ENCODE peak calls at places on chromosome 13, in five cellular contexts. X, K, L, Q and P are unnamed samples.

GRCh38 chr13:99150575-99151370 is 49.9 kb upstream of the UBAC2 start:
- DNase-seq in X (no peak), K (no peak), L (no peak), Q (no peak), P (no peak)

GRCh38 chr13:42022796-42023493 is 25.5 kb upstream of the DGKH start:
- DNase-seq in X (no peak), K (no peak), L (no peak), Q (no peak), P (no peak)

GRCh38 chr13:50720856-50721663 is 122.4 kb downstream of the DLEU7 start:
- DNase-seq in X (no peak), K (no peak), L (no peak), Q (no peak), P (no peak)

GRCh38 chr13:41056996-41057711 is 4.2 kb upstream of the WBP4 start:
- DNase-seq in X (no peak), K (no peak), L (no peak), Q (peak), P (no peak)

GRCh38 chr13:32660227-32660626 is 74.0 kb downstream of the PDS5B start:
- DNase-seq in X (no peak), K (no peak), L (no peak), Q (no peak), P (no peak)

GRCh38 chr13:98171806-98172569 is 5.1 kb downstream of the RNF113B start:
- DNase-seq in X (no peak), K (no peak), L (no peak), Q (no peak), P (peak)

GRCh38 chr13:86655561-86655960 is 856.3 kb upstream of the SLITRK6 start:
- DNase-seq in X (no peak), K (no peak), L (no peak), Q (no peak), P (no peak)

GRCh38 chr13:111318396-111318795 is 2.0 kb upstream of the TEX29 start:
- DNase-seq in X (no peak), K (no peak), L (no peak), Q (no peak), P (no peak)

GRCh38 chr13:113547248-113547971 is 37.1 kb upstream of the TFDP1 start:
- DNase-seq in X (no peak), K (no peak), L (no peak), Q (no peak), P (no peak)

GRCh38 chr13:23069571-23069970 is 111.2 kb upstream of the SGCG start:
- DNase-seq in X (no peak), K (no peak), L (no peak), Q (no peak), P (no peak)

GRCh38 chr13:25281193-25281936 is 5.9 kb downstream of the MTMR6 start:
- DNase-seq in X (no peak), K (no peak), L (peak), Q (no peak), P (no peak)

GRCh38 chr13:70391678-70392077 is 283.4 kb upstream of the KLHL1 start:
- DNase-seq in X (no peak), K (peak), L (no peak), Q (peak), P (no peak)

GRCh38 chr13:27977476-27978300 is 8.6 kb upstream of the CDX2 start:
- DNase-seq in X (no peak), K (no peak), L (no peak), Q (no peak), P (no peak)

GRCh38 chr13:35866801-35867200 is 264.4 kb downstream of the DCLK1 start:
- DNase-seq in X (no peak), K (no peak), L (no peak), Q (no peak), P (no peak)

GRCh38 chr13:98158172-98158907 is 15.4 kb downstream of the FARP1 start:
- DNase-seq in X (no peak), K (no peak), L (no peak), Q (no peak), P (no peak)

GRCh38 chr13:47033216-47033615 is 136.4 kb upstream of the HTR2A start:
- DNase-seq in X (no peak), K (no peak), L (no peak), Q (no peak), P (no peak)

GRCh38 chr13:80180745-80181144 is 160.2 kb downstream of the SPRY2 start:
- DNase-seq in X (no peak), K (no peak), L (no peak), Q (no peak), P (no peak)

DNA sequence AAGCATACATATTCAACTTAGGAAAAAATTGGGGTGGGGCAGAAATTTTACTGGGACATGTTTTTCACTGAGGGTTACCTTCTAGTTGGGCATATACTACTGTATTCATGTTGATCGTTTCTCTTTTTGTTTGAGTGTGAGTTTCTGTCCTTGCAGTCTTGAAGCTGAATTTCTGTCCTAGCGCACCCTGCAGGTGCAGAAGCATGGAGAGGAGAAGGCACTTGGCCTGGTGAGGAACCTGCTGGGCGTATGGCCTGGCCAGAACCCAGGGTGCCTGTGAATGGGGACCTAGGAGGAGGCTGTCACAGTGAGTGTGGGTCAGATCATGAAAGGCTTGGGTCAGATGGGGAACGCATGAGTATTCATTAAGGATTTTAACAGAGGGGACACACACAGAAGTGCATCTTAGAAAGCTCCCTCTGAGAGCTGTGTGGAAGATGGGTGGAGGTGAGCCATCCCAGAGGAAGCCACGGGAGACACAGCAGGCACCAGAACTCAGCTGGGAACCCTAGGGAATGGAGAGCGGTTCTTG is 36.8 kb downstream of the SERP2 start:
- DNase-seq in X (no peak), K (no peak), L (no peak), Q (no peak), P (no peak)
- TF ChIP-seq SUZ12 in X (no peak), K (no peak), L (no peak), Q (no peak), P (no peak)

GRCh38 chr13:102781591-102781990 is 8.0 kb upstream of the TEX30 start:
- DNase-seq in X (no peak), K (no peak), L (no peak), Q (no peak), P (no peak)

GRCh38 chr13:102774596-102775375 is 1.2 kb upstream of the TEX30 start:
- DNase-seq in X (no peak), K (no peak), L (no peak), Q (no peak), P (no peak)

GRCh38 chr13:102784501-102784900 is 10.9 kb upstream of the TEX30 start:
- DNase-seq in X (no peak), K (no peak), L (no peak), Q (no peak), P (no peak)

GRCh38 chr13:102777716-102778115 is 4.1 kb upstream of the TEX30 start:
- DNase-seq in X (no peak), K (no peak), L (no peak), Q (no peak), P (no peak)

DNA sequence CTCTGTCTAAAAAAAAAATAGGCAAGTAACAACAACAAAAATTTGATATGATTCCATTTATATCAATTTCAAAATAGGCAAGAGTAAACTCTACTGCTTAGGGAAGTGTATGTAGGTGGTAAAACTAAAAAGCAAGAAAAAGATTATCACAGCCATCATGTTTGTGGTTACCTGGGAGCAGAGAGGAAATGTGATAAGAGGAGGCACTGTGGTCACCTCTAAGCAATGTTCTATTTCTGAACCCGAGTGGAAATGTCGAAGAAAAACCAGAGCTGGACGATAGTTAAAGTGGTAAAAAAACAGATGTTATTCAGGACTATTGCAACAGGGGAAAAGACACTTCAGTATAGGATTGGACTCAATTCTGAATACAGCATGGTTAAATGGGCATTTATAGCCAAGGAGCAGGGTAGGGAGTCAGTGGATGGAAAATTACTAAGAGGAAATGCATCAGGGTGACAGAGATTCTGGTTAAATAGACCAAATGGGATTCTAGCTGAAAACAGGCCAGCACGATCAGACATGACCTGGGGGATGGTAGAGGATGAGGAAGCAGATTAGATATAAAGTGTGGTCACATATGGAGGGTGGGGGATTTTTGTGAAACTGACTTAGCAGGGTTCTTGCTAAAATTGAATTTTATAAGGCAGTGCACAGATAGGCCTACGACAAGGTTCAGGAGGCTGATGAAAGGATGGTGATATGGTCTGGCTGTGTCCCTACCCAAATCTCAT is 6.0 kb upstream of the TEX30 start:
- DNase-seq in X (no peak), K (no peak), L (no peak), Q (no peak), P (no peak)
- TF ChIP-seq SUZ12 in X (no peak), K (no peak), L (no peak), Q (no peak), P (no peak)

DNA sequence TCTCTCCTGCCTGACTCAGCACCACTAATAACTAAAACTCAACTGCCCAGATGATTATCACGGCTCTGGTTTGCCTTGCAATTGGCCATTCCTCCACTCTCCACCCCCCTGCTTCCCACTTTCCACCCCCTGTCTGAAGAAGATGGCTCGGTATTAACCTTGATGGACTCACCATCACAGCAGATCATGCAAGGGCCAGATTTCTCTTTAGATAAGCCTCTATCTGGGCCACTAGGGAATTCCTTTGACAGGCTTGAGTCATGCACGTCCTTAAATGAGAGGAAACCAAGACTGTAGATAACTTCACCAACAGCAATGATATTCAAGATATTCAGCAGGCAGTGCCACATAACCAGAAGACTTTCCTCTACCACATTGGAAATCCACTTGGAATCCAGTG is 131.1 kb upstream of the NBEA start:
- DNase-seq in X (no peak), K (no peak), L (no peak), Q (no peak), P (no peak)
- TF ChIP-seq SUZ12 in X (no peak), K (no peak), L (no peak), Q (no peak), P (no peak)

DNA sequence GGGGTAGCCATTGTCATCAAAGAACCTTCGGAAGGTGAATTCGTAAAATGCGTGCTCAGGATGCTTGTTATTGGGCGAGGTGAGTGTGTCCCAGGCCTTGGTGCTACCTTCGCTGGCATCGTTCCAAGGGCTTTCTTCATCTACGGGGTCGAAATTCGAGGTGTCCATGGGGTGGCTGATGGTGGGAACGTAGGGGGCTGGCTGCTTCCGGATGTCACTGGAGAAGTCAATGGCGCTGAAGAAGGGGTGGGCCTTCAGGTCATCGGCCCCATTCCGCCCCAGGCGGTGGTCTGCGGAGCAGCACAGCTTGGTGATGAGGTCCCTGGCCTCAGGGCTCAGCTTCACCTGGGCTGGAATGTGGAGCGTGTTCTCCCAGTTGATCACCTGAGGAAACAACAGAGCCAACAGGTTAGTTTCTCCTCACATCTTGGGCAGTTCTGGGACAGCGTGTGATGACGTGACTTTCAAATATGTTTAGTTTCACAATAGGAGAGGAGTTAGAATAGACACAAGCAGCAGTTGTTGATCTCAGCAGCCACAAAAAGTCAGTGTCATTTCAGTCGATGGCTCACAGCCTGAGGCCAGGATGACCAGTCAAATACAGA is 72.5 kb upstream of the XPO4 start:
- DNase-seq in X (no peak), K (no peak), L (no peak), Q (no peak), P (no peak)
- TF ChIP-seq SUZ12 in X (no peak), K (no peak), L (no peak), Q (no peak), P (no peak)

GRCh38 chr13:44300895-44301638 is 72.6 kb upstream of the SERP2 start:
- DNase-seq in X (no peak), K (no peak), L (peak), Q (no peak), P (no peak)

GRCh38 chr13:44298314-44298713 is 75.3 kb upstream of the SERP2 start:
- DNase-seq in X (no peak), K (no peak), L (no peak), Q (no peak), P (no peak)

GRCh38 chr13:44299142-44299541 is 74.5 kb upstream of the SERP2 start:
- DNase-seq in X (no peak), K (no peak), L (no peak), Q (no peak), P (no peak)

GRCh38 chr13:44301639-44302015 is 72.0 kb upstream of the SERP2 start:
- DNase-seq in X (no peak), K (no peak), L (no peak), Q (no peak), P (no peak)

GRCh38 chr13:44299544-44299943 is 74.1 kb upstream of the SERP2 start:
- DNase-seq in X (no peak), K (no peak), L (no peak), Q (no peak), P (no peak)
- TF ChIP-seq SUZ12 in X (no peak), K (no peak), L (no peak), Q (no peak), P (no peak)

GRCh38 chr13:74077375-74077774 is 56.8 kb downstream of the KLF12 start:
- DNase-seq in X (no peak), K (no peak), L (no peak), Q (no peak), P (no peak)
- TF ChIP-seq SUZ12 in X (no peak), K (no peak), L (no peak), Q (no peak), P (no peak)

DNA sequence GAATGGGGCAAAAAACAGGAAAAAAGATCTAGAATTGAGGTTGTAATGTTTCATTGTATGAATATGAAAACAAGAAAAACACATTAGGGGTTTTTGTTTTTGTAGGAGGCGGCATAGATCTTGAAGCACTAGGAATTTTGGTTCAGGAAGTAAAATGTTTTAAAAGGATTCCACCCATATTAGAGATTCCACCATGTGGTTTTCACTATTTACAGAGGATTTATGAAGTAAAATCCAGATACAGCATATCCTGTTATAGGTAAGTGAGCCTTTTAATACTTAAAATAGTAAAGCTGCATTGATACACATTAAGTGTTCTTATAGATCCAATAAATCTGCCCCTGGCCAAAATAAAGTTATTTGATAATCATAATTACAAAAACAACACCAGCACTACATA is 61.4 kb downstream of the MICU2 start:
- DNase-seq in X (no peak), K (no peak), L (no peak), Q (peak), P (no peak)
- TF ChIP-seq SUZ12 in X (no peak), K (no peak), L (no peak), Q (no peak), P (no peak)

DNA sequence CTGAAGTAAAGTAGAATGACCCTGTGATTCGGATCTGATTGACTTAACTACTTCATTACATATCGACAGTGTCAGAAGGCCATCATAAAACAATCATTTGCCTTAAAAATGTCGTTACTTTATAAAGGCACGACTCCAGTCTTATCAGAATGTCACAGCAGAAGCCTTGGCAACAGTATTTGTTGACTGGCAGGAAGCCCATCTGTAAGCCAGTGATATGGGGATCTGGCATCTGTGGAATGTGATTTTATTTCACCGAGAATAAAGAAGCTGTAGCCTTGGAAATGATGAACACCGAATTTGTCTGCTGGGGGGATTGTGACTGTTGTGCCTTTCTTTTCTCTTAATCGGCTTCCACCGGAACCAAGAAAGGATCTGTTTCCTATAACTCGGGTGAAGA is 362.5 kb downstream of the TDRD3 start:
- DNase-seq in X (no peak), K (no peak), L (no peak), Q (peak), P (no peak)
- TF ChIP-seq SUZ12 in X (no peak), K (no peak), L (no peak), Q (no peak), P (no peak)

GRCh38 chr13:76942363-76942762 is 5.9 kb upstream of the ACOD1 start:
- DNase-seq in X (no peak), K (no peak), L (no peak), Q (no peak), P (no peak)

GRCh38 chr13:76939215-76939614 is 9.1 kb upstream of the ACOD1 start:
- DNase-seq in X (no peak), K (no peak), L (no peak), Q (no peak), P (no peak)

GRCh38 chr13:76934671-76935070 is 13.6 kb upstream of the ACOD1 start:
- DNase-seq in X (no peak), K (no peak), L (no peak), Q (no peak), P (no peak)

GRCh38 chr13:76936736-76937135 is 11.6 kb upstream of the ACOD1 start:
- DNase-seq in X (no peak), K (no peak), L (no peak), Q (no peak), P (no peak)

DNA sequence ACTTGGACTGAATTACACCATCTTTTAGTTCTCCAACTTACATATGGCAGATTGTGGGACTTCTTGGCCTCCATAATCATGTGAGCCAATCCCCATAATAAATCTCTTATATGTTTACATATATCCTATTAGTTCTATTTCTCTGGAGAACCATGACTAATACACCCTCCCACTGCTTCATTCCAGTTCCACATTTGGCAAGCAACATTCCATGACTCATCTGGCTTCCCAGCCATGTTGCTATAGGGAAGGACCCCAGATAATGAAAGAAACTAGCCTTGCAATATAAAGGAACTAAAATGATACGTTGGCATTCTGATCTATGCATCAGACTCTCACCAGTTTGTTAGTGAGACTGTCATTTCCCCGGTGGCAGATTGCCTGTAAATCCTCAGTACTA is 10.9 kb upstream of the ACOD1 start:
- DNase-seq in X (no peak), K (no peak), L (no peak), Q (no peak), P (no peak)
- TF ChIP-seq SUZ12 in X (no peak), K (no peak), L (no peak), Q (no peak), P (no peak)